ENCODE peak calls at places on chromosomes 7 and 10, in six cellular contexts. Z is psoas muscle; I is AG09309; K is CD8-positive, alpha-beta T cell; M is neural progenitor cell; B is MCF 10A. X is an unnamed sample.

GRCh38 chr7:54932818-54933543 is 85.8 kb upstream of the EGFR start:
- DNase-seq in Z (peak), I (peak), K (no peak), M (peak), B (peak), X (no peak)

GRCh38 chr7:29345590-29345989 is 151.0 kb downstream of the CHN2 start:
- DNase-seq in Z (no peak), I (no peak), K (no peak), M (peak), B (peak), X (no peak)

GRCh38 chr7:77655836-77656455 is 40.3 kb upstream of the RSBN1L start:
- DNase-seq in Z (no peak), I (no peak), K (no peak), M (no peak), B (no peak), X (no peak)

GRCh38 chr10:67926956-67927355 is 42.5 kb downstream of the SIRT1 start:
- DNase-seq in Z (no peak), I (no peak), K (no peak), M (no peak), B (no peak), X (no peak)

GRCh38 chr10:95756061-95756751 is at the start of gene ENTPD1:
- DNase-seq in Z (no peak), I (no peak), K (no peak), M (peak), B (peak), X (no peak)

GRCh38 chr10:28284126-28284525 is 18.7 kb downstream of the MPP7 start:
- DNase-seq in Z (no peak), I (no peak), K (no peak), M (no peak), B (no peak), X (no peak)

GRCh38 chr10:19917756-19918478 is 101.7 kb downstream of the PLXDC2 start:
- DNase-seq in Z (no peak), I (no peak), K (no peak), M (no peak), B (no peak), X (no peak)

GRCh38 chr10:20281579-20281978 is 465.3 kb downstream of the PLXDC2 start:
- DNase-seq in Z (no peak), I (no peak), K (no peak), M (no peak), B (no peak), X (no peak)

GRCh38 chr7:101362334-101363195 is at the start of gene COL26A1:
- DNase-seq in Z (no peak), I (no peak), K (no peak), M (peak), B (no peak), X (peak)

GRCh38 chr10:49614242-49615198 is 683 bp downstream of the CHAT start:
- DNase-seq in Z (peak), I (no peak), K (no peak), M (peak), B (no peak), X (peak)

GRCh38 chr7:44977956-44978355 is 859 bp downstream of the MYO1G start:
- DNase-seq in Z (no peak), I (no peak), K (no peak), M (no peak), B (no peak), X (no peak)

GRCh38 chr7:45138433-45139267 is 18.9 kb upstream of the RAMP3 start:
- DNase-seq in Z (no peak), I (no peak), K (no peak), M (no peak), B (no peak), X (no peak)

GRCh38 chr10:78932861-78933260 is 135.9 kb upstream of the ZMIZ1 start:
- DNase-seq in Z (peak), I (no peak), K (no peak), M (no peak), B (no peak), X (no peak)

GRCh38 chr7:45610019-45610418 is 35.9 kb downstream of the ADCY1 start:
- DNase-seq in Z (no peak), I (no peak), K (no peak), M (no peak), B (no peak), X (no peak)

GRCh38 chr7:134084488-134085144 is 42.5 kb upstream of the LRGUK start:
- DNase-seq in Z (no peak), I (no peak), K (no peak), M (no peak), B (no peak), X (no peak)

GRCh38 chr10:119531067-119531466 is 11.5 kb downstream of the RGS10 start:
- DNase-seq in Z (no peak), I (no peak), K (no peak), M (no peak), B (no peak), X (no peak)

GRCh38 chr10:44363716-44364115 is 21.2 kb downstream of the CXCL12 start:
- DNase-seq in Z (no peak), I (no peak), K (no peak), M (no peak), B (no peak), X (no peak)

GRCh38 chr7:82443044-82443800 is at the start of gene CACNA2D1:
- DNase-seq in Z (peak), I (no peak), K (no peak), M (peak), B (no peak), X (peak)

GRCh38 chr10:70296406-70296899 is 12.6 kb upstream of the NPFFR1 start:
- DNase-seq in Z (peak), I (peak), K (no peak), M (no peak), B (peak), X (no peak)

GRCh38 chr7:149436358-149436757 is 24.5 kb downstream of the ZNF777 start:
- DNase-seq in Z (no peak), I (no peak), K (no peak), M (no peak), B (no peak), X (no peak)

GRCh38 chr7:130409722-130410072 is 29.4 kb downstream of the CPA1 start:
- DNase-seq in Z (no peak), I (no peak), K (no peak), M (no peak), B (no peak), X (no peak)

GRCh38 chr10:109205929-109206585 is 717.3 kb downstream of the XPNPEP1 start:
- DNase-seq in Z (no peak), I (peak), K (no peak), M (no peak), B (no peak), X (no peak)

GRCh38 chr7:2109936-2110585 is 122.7 kb downstream of the MAD1L1 start:
- DNase-seq in Z (no peak), I (peak), K (no peak), M (no peak), B (peak), X (no peak)

GRCh38 chr7:69591805-69592204 is 6.5 kb upstream of the AUTS2 start:
- DNase-seq in Z (no peak), I (no peak), K (no peak), M (no peak), B (no peak), X (no peak)

GRCh38 chr10:91163709-91164474 is 56.6 kb upstream of the PCGF5 start:
- DNase-seq in Z (peak), I (peak), K (peak), M (peak), B (peak), X (peak)

GRCh38 chr7:41942468-41943097 is 239.7 kb upstream of the INHBA start:
- DNase-seq in Z (no peak), I (no peak), K (no peak), M (peak), B (peak), X (no peak)

GRCh38 chr10:33100996-33101747 is 143.1 kb upstream of the ITGB1 start:
- DNase-seq in Z (no peak), I (no peak), K (no peak), M (no peak), B (no peak), X (no peak)

GRCh38 chr10:132185601-132186487 is 904 bp upstream of the DPYSL4 start:
- DNase-seq in Z (no peak), I (no peak), K (peak), M (peak), B (no peak), X (no peak)

GRCh38 chr7:152050547-152050971 is 25.1 kb downstream of the GALNT11 start:
- DNase-seq in Z (no peak), I (no peak), K (no peak), M (no peak), B (peak), X (no peak)

GRCh38 chr7:101201695-101202602 is 1.1 kb upstream of the MOGAT3 start:
- DNase-seq in Z (no peak), I (no peak), K (no peak), M (peak), B (no peak), X (no peak)

GRCh38 chr7:90579181-90579688 is 16.9 kb upstream of the CDK14 start:
- DNase-seq in Z (no peak), I (peak), K (no peak), M (no peak), B (peak), X (no peak)

GRCh38 chr7:45028138-45028919 is 28.3 kb downstream of the CCM2 start:
- DNase-seq in Z (no peak), I (no peak), K (no peak), M (no peak), B (no peak), X (no peak)

GRCh38 chr7:29239638-29240037 is 45.1 kb downstream of the CHN2 start:
- DNase-seq in Z (no peak), I (no peak), K (no peak), M (peak), B (peak), X (peak)

GRCh38 chr10:44965651-44966097 is 6.1 kb downstream of the RASSF4 start:
- DNase-seq in Z (peak), I (no peak), K (no peak), M (no peak), B (no peak), X (peak)

GRCh38 chr10:118595064-118595420 is 406 bp downstream of the PRLHR start:
- DNase-seq in Z (no peak), I (no peak), K (no peak), M (no peak), B (no peak), X (no peak)

GRCh38 chr10:126278846-126279245 is 109.4 kb downstream of the ADAM12 start:
- DNase-seq in Z (no peak), I (no peak), K (no peak), M (no peak), B (no peak), X (no peak)

GRCh38 chr10:126272526-126272925 is 115.8 kb downstream of the ADAM12 start:
- DNase-seq in Z (no peak), I (no peak), K (no peak), M (no peak), B (no peak), X (no peak)

DNA sequence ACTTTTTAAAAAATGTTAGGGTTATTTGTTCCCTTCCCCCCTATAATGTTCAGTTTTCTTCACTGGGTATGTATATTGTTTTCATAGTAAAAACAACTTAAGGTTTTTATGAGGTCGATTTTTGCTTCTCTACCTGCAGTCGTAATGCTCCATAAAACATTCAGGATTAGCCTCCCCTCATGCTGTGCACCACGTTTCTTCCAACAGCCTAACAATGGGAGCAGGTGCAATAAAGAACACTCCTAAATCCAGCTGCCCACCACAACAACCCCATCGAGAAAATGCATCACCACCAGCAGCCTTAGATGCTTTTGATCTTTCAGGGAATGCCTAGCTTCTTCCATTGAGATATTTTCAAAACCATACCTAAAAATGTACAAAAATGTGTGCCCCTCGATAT is 111.1 kb downstream of the ADAM12 start:
- DNase-seq in Z (no peak), I (no peak), K (no peak), M (peak), B (no peak), X (no peak)
- TF ChIP-seq CTCF in Z (no peak), I (no peak), K (no peak), M (no peak), B (no peak), X (no peak)

DNA sequence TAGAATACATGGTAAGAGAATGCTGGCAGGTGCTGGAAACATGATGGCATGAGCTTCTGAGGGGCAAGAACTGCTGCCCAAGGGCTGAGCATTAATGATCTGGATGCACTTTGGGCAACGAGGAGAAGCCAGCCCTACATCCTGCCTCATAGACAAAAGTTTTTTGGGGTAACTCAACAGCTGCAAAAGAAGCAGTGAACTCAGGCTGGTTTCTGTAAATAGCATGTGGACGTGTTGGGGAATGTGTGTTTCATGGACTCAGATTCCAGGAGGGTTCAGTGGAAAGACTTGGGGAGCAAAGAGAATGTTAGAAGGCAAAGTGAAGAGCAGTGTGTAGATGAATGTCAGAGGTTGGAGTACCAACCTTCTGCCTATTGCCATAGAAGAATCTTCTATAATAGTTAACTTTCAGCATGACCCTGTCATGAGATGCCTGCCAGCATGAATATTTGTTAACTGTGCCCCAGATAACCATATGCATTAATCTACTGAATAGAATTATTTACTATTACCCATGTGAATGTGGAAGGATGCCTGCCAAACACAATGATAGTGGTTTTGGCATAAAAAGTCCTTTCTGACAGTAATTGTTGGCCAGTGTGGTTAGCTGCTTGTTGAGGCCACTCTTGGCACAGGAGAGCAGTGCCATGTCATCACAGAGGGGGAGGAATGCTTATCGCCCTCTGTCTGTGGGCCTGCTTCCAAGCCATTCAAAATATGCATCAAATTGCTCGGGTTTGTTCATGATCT is 165.6 kb downstream of the WNT2 start:
- DNase-seq in Z (peak), I (peak), K (no peak), M (no peak), B (peak), X (no peak)
- TF ChIP-seq CTCF in Z (no peak), I (peak), K (no peak), M (no peak), B (no peak), X (no peak)

DNA sequence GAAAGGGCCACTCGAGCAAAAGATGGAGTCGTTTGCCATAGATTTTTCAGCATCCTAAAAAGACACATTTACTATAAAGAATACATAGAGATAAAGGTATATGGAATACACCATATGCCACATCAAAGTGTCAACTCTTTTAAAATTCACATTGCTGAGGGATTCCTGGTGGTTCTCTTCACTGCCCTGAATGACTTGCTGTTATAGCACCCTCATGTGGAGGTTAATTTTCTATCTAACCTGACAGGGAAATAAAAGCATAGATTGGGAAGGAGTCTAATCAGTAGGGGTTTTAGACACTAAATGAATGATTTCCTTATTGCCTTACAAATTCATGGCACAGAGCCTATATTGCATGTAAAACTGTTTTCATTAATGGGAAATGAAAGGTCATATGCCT is 25.9 kb downstream of the DNAH11 start:
- DNase-seq in Z (no peak), I (no peak), K (no peak), M (peak), B (peak), X (peak)
- TF ChIP-seq CTCF in Z (peak), I (no peak), K (peak), M (peak), B (peak), X (peak)

GRCh38 chr7:116510795-116511194 is 11.3 kb downstream of the CAV2 start:
- DNase-seq in Z (no peak), I (no peak), K (no peak), M (no peak), B (no peak), X (no peak)
- TF ChIP-seq CTCF in Z (no peak), I (no peak), K (no peak), M (no peak), B (no peak), X (no peak)

DNA sequence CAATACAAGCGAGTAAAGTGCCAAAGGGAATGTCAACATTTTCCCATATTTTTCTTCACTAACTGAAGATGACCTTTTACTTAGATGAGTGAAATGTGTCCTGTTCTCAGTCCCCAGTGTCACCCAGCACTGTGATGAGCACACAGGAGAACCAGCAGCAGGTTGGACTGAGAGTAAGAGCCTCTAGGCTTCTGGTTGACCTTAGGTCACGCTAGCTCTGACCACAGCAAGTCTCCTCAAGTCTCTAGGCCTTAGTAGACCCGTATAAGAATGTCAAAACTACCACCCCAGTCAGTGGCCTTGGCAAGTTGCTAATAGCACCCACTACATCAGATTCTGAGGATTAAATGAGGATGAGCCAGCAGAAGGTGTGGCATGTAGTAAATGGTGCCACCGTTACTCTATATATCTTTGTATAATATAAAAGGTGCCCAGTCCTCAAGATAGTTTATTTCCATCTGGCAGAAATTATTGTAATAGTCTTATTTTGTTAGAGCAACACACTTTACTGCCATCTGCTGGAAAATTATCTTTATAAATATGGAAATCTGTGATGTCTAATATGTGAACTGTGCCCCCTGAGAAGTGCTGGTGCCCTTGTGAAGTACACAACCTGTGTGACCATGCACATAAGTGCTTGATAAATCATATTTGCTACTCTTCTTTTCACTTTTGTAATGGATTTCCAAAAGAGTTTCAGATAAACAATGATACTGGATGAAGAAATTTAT is 75.7 kb downstream of the SPAG6 start:
- DNase-seq in Z (no peak), I (no peak), K (no peak), M (no peak), B (peak), X (no peak)
- TF ChIP-seq CTCF in Z (peak), I (peak), K (peak), M (no peak), B (no peak), X (peak)

GRCh38 chr7:128020161-128020560 is 11.1 kb downstream of the LRRC4 start:
- DNase-seq in Z (no peak), I (no peak), K (no peak), M (peak), B (no peak), X (no peak)
- TF ChIP-seq CTCF in Z (no peak), I (peak), K (no peak), M (peak), B (peak), X (peak)

DNA sequence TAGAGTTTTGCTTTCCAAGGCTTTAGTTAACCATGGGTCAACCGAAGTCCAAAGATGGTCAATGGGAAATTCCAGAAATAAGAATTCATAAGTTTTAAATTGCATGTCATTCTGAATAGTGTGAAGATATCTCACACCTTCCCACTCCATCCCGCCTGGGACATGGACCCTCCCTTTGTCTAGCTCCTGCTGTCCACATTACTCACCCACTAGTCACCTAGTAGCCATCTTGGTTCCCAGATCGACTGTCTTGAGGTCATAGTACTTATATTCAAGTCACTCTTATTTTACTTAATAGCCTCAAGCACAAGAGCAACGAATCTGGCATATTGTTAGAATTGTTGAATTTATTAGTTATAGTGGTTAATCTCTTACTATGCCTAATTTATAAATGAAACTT is 366.6 kb downstream of the PRPF18 start:
- DNase-seq in Z (no peak), I (no peak), K (no peak), M (no peak), B (no peak), X (no peak)
- TF ChIP-seq CTCF in Z (no peak), I (no peak), K (no peak), M (no peak), B (no peak), X (no peak)